ENCODE peak calls at places on chromosomes 11 and 22, in nine cellular contexts. P, G, Z, O, N, B, W, M and D are unnamed samples.

GRCh38 chr11:46127150-46127638 is 5.9 kb upstream of the PHF21A start:
- DNase-seq in B (peak; percentile 24), M (peak; percentile 54), Z (peak; percentile 91), W (no peak), N (no peak), P (peak; percentile 82), G (no peak), O (peak; percentile 87), D (no peak)

GRCh38 chr11:20162824-20163777 is 2.8 kb upstream of the DBX1 start:
- DNase-seq in O (no peak), G (no peak), N (no peak), W (no peak), B (no peak), Z (no peak), M (peak; percentile 30), P (no peak), D (no peak)

GRCh38 chr11:112770017-112770416 is 191.2 kb upstream of the NCAM1 start:
- DNase-seq in Z (no peak), P (no peak), M (no peak), W (no peak), N (no peak), O (no peak), G (no peak), B (no peak), D (no peak)

GRCh38 chr11:81772161-81772560 is 961.5 kb downstream of the FAM181B start:
- DNase-seq in P (no peak), O (no peak), G (no peak), M (no peak), W (no peak), N (no peak), B (no peak), Z (no peak), D (no peak)

GRCh38 chr11:118263694-118264567 is at the start of gene MPZL2:
- DNase-seq in N (peak; percentile 87), B (no peak), G (no peak), Z (no peak), O (peak; percentile 88), W (peak; percentile 20), M (peak; percentile 63), P (peak; percentile 29), D (no peak)

GRCh38 chr11:74462009-74462408 is 5.3 kb downstream of the KCNE3 start:
- DNase-seq in P (peak; percentile 68), B (no peak), W (peak; percentile 84), G (peak; percentile 7), O (no peak), N (peak; percentile 92), M (no peak), Z (no peak), D (peak; percentile 20)

GRCh38 chr22:23714596-23715588 is 24.1 kb downstream of the RGL4 start:
- DNase-seq in O (no peak), P (no peak), W (no peak), N (no peak), Z (no peak), M (no peak), G (no peak), B (no peak), D (no peak)

GRCh38 chr11:2862950-2863618 is 22.5 kb downstream of the CDKN1C start:
- DNase-seq in N (no peak), P (no peak), W (peak; percentile 38), O (no peak), B (no peak), Z (no peak), M (no peak), G (no peak), D (no peak)

GRCh38 chr11:112162761-112163669 is 879 bp downstream of the IL18 start:
- DNase-seq in O (peak; percentile 59), Z (no peak), M (no peak), W (no peak), P (no peak), N (no peak), B (no peak), G (no peak), D (no peak)

GRCh38 chr11:134069996-134070845 is 1.3 kb downstream of the JAM3 start:
- DNase-seq in N (no peak), O (no peak), W (no peak), M (no peak), B (no peak), Z (no peak), G (peak; percentile 49), P (no peak), D (no peak)

GRCh38 chr11:83456075-83456474 is 169.9 kb upstream of the CCDC90B start:
- DNase-seq in P (no peak), M (no peak), O (no peak), Z (no peak), N (no peak), B (no peak), G (peak; percentile 15), W (no peak), D (peak; percentile 5)

GRCh38 chr11:44258190-44258489 is 51.8 kb downstream of the ALX4 start:
- DNase-seq in M (no peak), G (no peak), Z (no peak), W (no peak), P (no peak), O (no peak), N (peak; percentile 75), B (no peak), D (no peak)

GRCh38 chr22:38016182-38017078 is 32.1 kb upstream of the SOX10 start:
- DNase-seq in Z (no peak), W (peak; percentile 45), P (no peak), N (peak; percentile 91), B (no peak), O (no peak), M (no peak), G (peak; percentile 92), D (peak; percentile 86)

GRCh38 chr11:14270690-14271542 is 88.1 kb downstream of the RRAS2 start:
- DNase-seq in O (no peak), W (no peak), B (no peak), Z (peak; percentile 82), M (no peak), N (no peak), P (no peak), G (no peak), D (no peak)

GRCh38 chr11:34065505-34066203 is 14.1 kb downstream of the CAPRIN1 start:
- DNase-seq in N (no peak), M (no peak), O (no peak), B (no peak), G (no peak), W (no peak), Z (peak; percentile 19), P (no peak), D (no peak)

GRCh38 chr11:126510621-126511370 is 155.3 kb downstream of the ST3GAL4 start:
- DNase-seq in W (no peak), O (no peak), Z (no peak), M (no peak), P (no peak), B (no peak), G (no peak), N (no peak), D (no peak)

GRCh38 chr22:47043835-47044721 is 281.6 kb downstream of the TBC1D22A start:
- DNase-seq in O (peak; percentile 47), M (no peak), B (no peak), N (no peak), G (no peak), P (no peak), W (no peak), Z (peak; percentile 22), D (no peak)

GRCh38 chr22:27391092-27391770 is 410.3 kb downstream of the MN1 start:
- DNase-seq in M (no peak), O (no peak), Z (no peak), P (no peak), B (no peak), G (no peak), W (peak; percentile 63), N (peak; percentile 66), D (no peak)

GRCh38 chr11:122737951-122738693 is 82.6 kb downstream of the UBASH3B start:
- DNase-seq in O (no peak), B (no peak), N (no peak), W (no peak), Z (no peak), M (no peak), P (no peak), G (no peak), D (no peak)

GRCh38 chr22:44460287-44461082 is 37.5 kb downstream of the RTL6 start:
- DNase-seq in Z (peak; percentile 16), P (no peak), B (no peak), O (no peak), G (no peak), M (no peak), W (no peak), N (peak; percentile 52), D (no peak)

GRCh38 chr22:20423636-20424511 is 13.8 kb downstream of the SCARF2 start:
- DNase-seq in P (no peak), G (no peak), M (no peak), O (no peak), N (no peak), W (no peak), B (no peak), Z (no peak), D (peak; percentile 51)

GRCh38 chr11:120820040-120820439 is 203.9 kb upstream of the TBCEL start:
- DNase-seq in B (no peak), O (no peak), G (no peak), P (no peak), W (no peak), N (no peak), Z (no peak), M (no peak), D (no peak)

GRCh38 chr22:20471126-20471833 is 24.3 kb downstream of the KLHL22 start:
- DNase-seq in B (no peak), W (no peak), P (no peak), O (no peak), Z (no peak), M (no peak), G (no peak), N (no peak), D (no peak)

GRCh38 chr11:76246271-76246933 is 40.1 kb upstream of the WNT11 start:
- DNase-seq in B (no peak), N (no peak), W (no peak), P (no peak), Z (no peak), O (no peak), G (no peak), M (no peak), D (no peak)

GRCh38 chr11:68118753-68119448 is 2.3 kb downstream of the CHKA start:
- DNase-seq in M (no peak), B (no peak), Z (no peak), N (peak; percentile 65), P (no peak), G (no peak), O (no peak), W (no peak), D (no peak)

GRCh38 chr22:43993072-43993760 is 30.9 kb upstream of the PARVB start:
- DNase-seq in M (peak; percentile 50), W (peak; percentile 45), G (peak; percentile 24), B (peak; percentile 38), P (peak; percentile 51), N (no peak), O (peak; percentile 46), Z (peak; percentile 65), D (no peak)

GRCh38 chr11:118979434-118979833 is 7.9 kb downstream of the FOXR1 start:
- DNase-seq in P (no peak), M (no peak), W (no peak), O (no peak), G (no peak), Z (no peak), N (no peak), B (no peak), D (no peak)

GRCh38 chr22:20514658-20515406 is 7.4 kb downstream of the MED15 start:
- DNase-seq in O (peak; percentile 69), Z (no peak), B (no peak), N (no peak), W (no peak), P (no peak), G (no peak), M (no peak), D (no peak)

GRCh38 chr11:102323542-102324261 is 6.4 kb downstream of the BIRC3 start:
- DNase-seq in W (no peak), M (no peak), G (no peak), N (no peak), P (no peak), Z (no peak), B (no peak), O (no peak), D (no peak)

GRCh38 chr11:1827095-1827797 is 7.5 kb upstream of the SYT8 start:
- DNase-seq in P (no peak), Z (no peak), N (peak; percentile 89), W (no peak), G (peak; percentile 73), B (no peak), M (peak; percentile 76), O (peak; percentile 51), D (peak; percentile 67)

GRCh38 chr11:77410076-77410827 is 63.6 kb downstream of the PAK1 start:
- DNase-seq in B (no peak), M (no peak), N (no peak), O (no peak), Z (no peak), W (no peak), P (no peak), G (no peak), D (no peak)